ENCODE peak calls at places on chromosomes 3 and 15, in seven cellular contexts. One of them, this sample, is unnamed.

GRCh38 chr15:47484119-47484518 is 233.2 kb upstream of the SEMA6D start:
- DNase-seq in fibroblast of pulmonary artery: peak
- DNase-seq in lung: no peak
- DNase-seq in kidney: no peak
- DNase-seq in cardiac fibroblast: peak
- DNase-seq in AG04449: no peak
- DNase-seq in fibroblast of the aortic adventitia: no peak
- DNase-seq in this sample: no peak

GRCh38 chr15:100686021-100686724 is 83.8 kb downstream of the ASB7 start:
- DNase-seq in fibroblast of pulmonary artery: no peak
- DNase-seq in lung: no peak
- DNase-seq in kidney: no peak
- DNase-seq in cardiac fibroblast: peak
- DNase-seq in AG04449: no peak
- DNase-seq in fibroblast of the aortic adventitia: no peak
- DNase-seq in this sample: no peak

GRCh38 chr3:133121471-133121870 is 83.3 kb downstream of the TMEM108 start:
- DNase-seq in fibroblast of pulmonary artery: no peak
- DNase-seq in lung: no peak
- DNase-seq in kidney: no peak
- DNase-seq in cardiac fibroblast: no peak
- DNase-seq in AG04449: no peak
- DNase-seq in fibroblast of the aortic adventitia: no peak
- DNase-seq in this sample: no peak

GRCh38 chr3:170132335-170132734 is 49.2 kb downstream of the PHC3 start:
- DNase-seq in fibroblast of pulmonary artery: no peak
- DNase-seq in lung: no peak
- DNase-seq in kidney: no peak
- DNase-seq in cardiac fibroblast: peak
- DNase-seq in AG04449: no peak
- DNase-seq in fibroblast of the aortic adventitia: no peak
- DNase-seq in this sample: no peak

GRCh38 chr3:126131881-126132750 is 48.2 kb upstream of the SLC41A3 start:
- DNase-seq in fibroblast of pulmonary artery: no peak
- DNase-seq in lung: no peak
- DNase-seq in kidney: peak
- DNase-seq in cardiac fibroblast: no peak
- DNase-seq in AG04449: no peak
- DNase-seq in fibroblast of the aortic adventitia: no peak
- DNase-seq in this sample: no peak

GRCh38 chr15:74901612-74902063 is 5.0 kb downstream of the FAM219B start:
- DNase-seq in fibroblast of pulmonary artery: peak
- DNase-seq in lung: peak
- DNase-seq in kidney: no peak
- DNase-seq in cardiac fibroblast: peak
- DNase-seq in AG04449: no peak
- DNase-seq in fibroblast of the aortic adventitia: peak
- DNase-seq in this sample: no peak

GRCh38 chr15:57003418-57003817 is 85.0 kb downstream of the TCF12 start:
- DNase-seq in fibroblast of pulmonary artery: peak
- DNase-seq in lung: no peak
- DNase-seq in kidney: no peak
- DNase-seq in cardiac fibroblast: peak
- DNase-seq in AG04449: peak
- DNase-seq in fibroblast of the aortic adventitia: peak
- DNase-seq in this sample: no peak

GRCh38 chr3:146968204-146968651 is 363.1 kb upstream of the PLSCR5 start:
- DNase-seq in fibroblast of pulmonary artery: peak
- DNase-seq in lung: no peak
- DNase-seq in kidney: no peak
- DNase-seq in cardiac fibroblast: peak
- DNase-seq in AG04449: peak
- DNase-seq in fibroblast of the aortic adventitia: peak
- DNase-seq in this sample: peak

GRCh38 chr15:80953001-80953952 is 36.3 kb downstream of the MESD start:
- DNase-seq in fibroblast of pulmonary artery: no peak
- DNase-seq in lung: no peak
- DNase-seq in kidney: peak
- DNase-seq in cardiac fibroblast: peak
- DNase-seq in AG04449: no peak
- DNase-seq in fibroblast of the aortic adventitia: peak
- DNase-seq in this sample: no peak

GRCh38 chr15:80951941-80952340 is 37.7 kb downstream of the MESD start:
- DNase-seq in fibroblast of pulmonary artery: no peak
- DNase-seq in lung: no peak
- DNase-seq in kidney: no peak
- DNase-seq in cardiac fibroblast: peak
- DNase-seq in AG04449: no peak
- DNase-seq in fibroblast of the aortic adventitia: peak
- DNase-seq in this sample: no peak

GRCh38 chr15:80949756-80950155 is 39.9 kb downstream of the MESD start:
- DNase-seq in fibroblast of pulmonary artery: no peak
- DNase-seq in lung: no peak
- DNase-seq in kidney: no peak
- DNase-seq in cardiac fibroblast: peak
- DNase-seq in AG04449: no peak
- DNase-seq in fibroblast of the aortic adventitia: no peak
- DNase-seq in this sample: no peak

GRCh38 chr15:80948651-80949292 is 40.8 kb downstream of the MESD start:
- DNase-seq in fibroblast of pulmonary artery: no peak
- DNase-seq in lung: no peak
- DNase-seq in kidney: no peak
- DNase-seq in cardiac fibroblast: no peak
- DNase-seq in AG04449: no peak
- DNase-seq in fibroblast of the aortic adventitia: no peak
- DNase-seq in this sample: no peak

GRCh38 chr15:80950291-80951078 is 39.1 kb downstream of the MESD start:
- DNase-seq in fibroblast of pulmonary artery: no peak
- DNase-seq in lung: no peak
- DNase-seq in kidney: no peak
- DNase-seq in cardiac fibroblast: peak
- DNase-seq in AG04449: no peak
- DNase-seq in fibroblast of the aortic adventitia: no peak
- DNase-seq in this sample: no peak
- TF ChIP-seq CTCF in fibroblast of pulmonary artery: no peak
- TF ChIP-seq CTCF in lung: no peak
- TF ChIP-seq CTCF in kidney: no peak
- TF ChIP-seq CTCF in cardiac fibroblast: no peak
- TF ChIP-seq CTCF in AG04449: no peak
- TF ChIP-seq CTCF in fibroblast of the aortic adventitia: no peak
- TF ChIP-seq CTCF in this sample: no peak

GRCh38 chr3:149955449-149955848 is 15.2 kb downstream of the PFN2 start:
- DNase-seq in fibroblast of pulmonary artery: no peak
- DNase-seq in lung: no peak
- DNase-seq in kidney: no peak
- DNase-seq in cardiac fibroblast: no peak
- DNase-seq in AG04449: no peak
- DNase-seq in fibroblast of the aortic adventitia: peak
- DNase-seq in this sample: no peak

GRCh38 chr3:149954812-149955211 is 15.9 kb downstream of the PFN2 start:
- DNase-seq in fibroblast of pulmonary artery: no peak
- DNase-seq in lung: no peak
- DNase-seq in kidney: no peak
- DNase-seq in cardiac fibroblast: peak
- DNase-seq in AG04449: no peak
- DNase-seq in fibroblast of the aortic adventitia: no peak
- DNase-seq in this sample: no peak

GRCh38 chr3:149959443-149959842 is 11.3 kb downstream of the PFN2 start:
- DNase-seq in fibroblast of pulmonary artery: no peak
- DNase-seq in lung: no peak
- DNase-seq in kidney: no peak
- DNase-seq in cardiac fibroblast: no peak
- DNase-seq in AG04449: no peak
- DNase-seq in fibroblast of the aortic adventitia: no peak
- DNase-seq in this sample: no peak

GRCh38 chr3:149957352-149958140 is 13.1 kb downstream of the PFN2 start:
- DNase-seq in fibroblast of pulmonary artery: no peak
- DNase-seq in lung: no peak
- DNase-seq in kidney: no peak
- DNase-seq in cardiac fibroblast: no peak
- DNase-seq in AG04449: no peak
- DNase-seq in fibroblast of the aortic adventitia: no peak
- DNase-seq in this sample: no peak

DNA sequence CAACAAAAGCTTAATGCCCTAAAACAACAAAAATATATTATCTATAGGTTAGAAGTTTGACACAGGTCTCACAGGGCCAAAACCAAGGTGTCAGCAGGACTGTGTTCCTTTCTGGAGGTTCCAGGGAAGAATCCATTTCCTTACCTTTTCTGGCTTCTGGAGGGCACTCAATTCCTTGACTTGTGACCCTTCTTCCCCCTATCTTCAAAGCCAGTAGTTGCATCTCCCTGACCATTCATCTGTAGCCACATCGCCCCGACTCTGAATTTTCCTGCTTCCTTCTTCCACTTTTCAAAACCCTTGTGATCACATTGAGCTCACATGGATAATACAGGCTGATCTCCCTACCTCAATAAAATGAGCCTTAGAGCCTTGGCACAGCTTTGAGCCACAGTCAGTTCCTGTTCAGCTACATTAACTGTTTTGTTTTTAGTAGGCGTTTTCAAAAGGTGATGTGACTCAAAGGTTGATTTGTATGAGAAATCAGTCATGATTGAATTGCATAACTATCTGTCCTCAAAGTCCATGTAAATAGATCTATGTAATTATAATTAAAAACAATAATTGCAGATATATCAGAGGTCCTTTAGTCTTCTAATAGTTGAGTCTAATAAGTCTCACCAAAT is 12.4 kb downstream of the PFN2 start:
- DNase-seq in fibroblast of pulmonary artery: no peak
- DNase-seq in lung: no peak
- DNase-seq in kidney: no peak
- DNase-seq in cardiac fibroblast: no peak
- DNase-seq in AG04449: no peak
- DNase-seq in fibroblast of the aortic adventitia: no peak
- DNase-seq in this sample: no peak
- TF ChIP-seq CTCF in fibroblast of pulmonary artery: no peak
- TF ChIP-seq CTCF in lung: no peak
- TF ChIP-seq CTCF in kidney: no peak
- TF ChIP-seq CTCF in cardiac fibroblast: peak
- TF ChIP-seq CTCF in AG04449: no peak
- TF ChIP-seq CTCF in fibroblast of the aortic adventitia: no peak
- TF ChIP-seq CTCF in this sample: peak

GRCh38 chr15:70153948-70154439 is 56.3 kb upstream of the TLE3 start:
- DNase-seq in fibroblast of pulmonary artery: no peak
- DNase-seq in lung: no peak
- DNase-seq in kidney: no peak
- DNase-seq in cardiac fibroblast: no peak
- DNase-seq in AG04449: no peak
- DNase-seq in fibroblast of the aortic adventitia: no peak
- DNase-seq in this sample: no peak
- TF ChIP-seq CTCF in fibroblast of pulmonary artery: no peak
- TF ChIP-seq CTCF in lung: no peak
- TF ChIP-seq CTCF in kidney: no peak
- TF ChIP-seq CTCF in cardiac fibroblast: no peak
- TF ChIP-seq CTCF in AG04449: no peak
- TF ChIP-seq CTCF in fibroblast of the aortic adventitia: no peak
- TF ChIP-seq CTCF in this sample: no peak

GRCh38 chr3:42547401-42547945 is 34.3 kb downstream of the SEC22C start:
- DNase-seq in fibroblast of pulmonary artery: peak
- DNase-seq in lung: peak
- DNase-seq in kidney: peak
- DNase-seq in cardiac fibroblast: peak
- DNase-seq in AG04449: no peak
- DNase-seq in fibroblast of the aortic adventitia: peak
- DNase-seq in this sample: no peak
- TF ChIP-seq CTCF in fibroblast of pulmonary artery: peak
- TF ChIP-seq CTCF in lung: peak
- TF ChIP-seq CTCF in kidney: peak
- TF ChIP-seq CTCF in cardiac fibroblast: peak
- TF ChIP-seq CTCF in AG04449: peak
- TF ChIP-seq CTCF in fibroblast of the aortic adventitia: peak
- TF ChIP-seq CTCF in this sample: peak

GRCh38 chr3:106860182-106860581 is 517.1 kb upstream of the CCDC54 start:
- DNase-seq in fibroblast of pulmonary artery: peak
- DNase-seq in lung: no peak
- DNase-seq in kidney: no peak
- DNase-seq in cardiac fibroblast: no peak
- DNase-seq in AG04449: no peak
- DNase-seq in fibroblast of the aortic adventitia: no peak
- DNase-seq in this sample: no peak

GRCh38 chr3:106862067-106862466 is 515.2 kb upstream of the CCDC54 start:
- DNase-seq in fibroblast of pulmonary artery: peak
- DNase-seq in lung: no peak
- DNase-seq in kidney: no peak
- DNase-seq in cardiac fibroblast: peak
- DNase-seq in AG04449: peak
- DNase-seq in fibroblast of the aortic adventitia: peak
- DNase-seq in this sample: no peak
- TF ChIP-seq CTCF in fibroblast of pulmonary artery: peak
- TF ChIP-seq CTCF in lung: no peak
- TF ChIP-seq CTCF in kidney: no peak
- TF ChIP-seq CTCF in cardiac fibroblast: peak
- TF ChIP-seq CTCF in AG04449: peak
- TF ChIP-seq CTCF in fibroblast of the aortic adventitia: peak
- TF ChIP-seq CTCF in this sample: peak

GRCh38 chr15:42802168-42802567 is 65.2 kb upstream of the CDAN1 start:
- DNase-seq in fibroblast of pulmonary artery: no peak
- DNase-seq in lung: no peak
- DNase-seq in kidney: no peak
- DNase-seq in cardiac fibroblast: no peak
- DNase-seq in AG04449: no peak
- DNase-seq in fibroblast of the aortic adventitia: no peak
- DNase-seq in this sample: no peak

GRCh38 chr15:42800731-42801474 is 64.0 kb upstream of the CDAN1 start:
- DNase-seq in fibroblast of pulmonary artery: no peak
- DNase-seq in lung: no peak
- DNase-seq in kidney: no peak
- DNase-seq in cardiac fibroblast: no peak
- DNase-seq in AG04449: no peak
- DNase-seq in fibroblast of the aortic adventitia: no peak
- DNase-seq in this sample: no peak

GRCh38 chr15:42798802-42799201 is 61.9 kb upstream of the CDAN1 start:
- DNase-seq in fibroblast of pulmonary artery: no peak
- DNase-seq in lung: no peak
- DNase-seq in kidney: no peak
- DNase-seq in cardiac fibroblast: no peak
- DNase-seq in AG04449: no peak
- DNase-seq in fibroblast of the aortic adventitia: no peak
- DNase-seq in this sample: no peak

GRCh38 chr15:42796955-42797779 is 60.2 kb upstream of the CDAN1 start:
- DNase-seq in fibroblast of pulmonary artery: peak
- DNase-seq in lung: no peak
- DNase-seq in kidney: no peak
- DNase-seq in cardiac fibroblast: peak
- DNase-seq in AG04449: no peak
- DNase-seq in fibroblast of the aortic adventitia: peak
- DNase-seq in this sample: no peak
- TF ChIP-seq CTCF in fibroblast of pulmonary artery: peak
- TF ChIP-seq CTCF in lung: no peak
- TF ChIP-seq CTCF in kidney: no peak
- TF ChIP-seq CTCF in cardiac fibroblast: peak
- TF ChIP-seq CTCF in AG04449: no peak
- TF ChIP-seq CTCF in fibroblast of the aortic adventitia: peak
- TF ChIP-seq CTCF in this sample: no peak

DNA sequence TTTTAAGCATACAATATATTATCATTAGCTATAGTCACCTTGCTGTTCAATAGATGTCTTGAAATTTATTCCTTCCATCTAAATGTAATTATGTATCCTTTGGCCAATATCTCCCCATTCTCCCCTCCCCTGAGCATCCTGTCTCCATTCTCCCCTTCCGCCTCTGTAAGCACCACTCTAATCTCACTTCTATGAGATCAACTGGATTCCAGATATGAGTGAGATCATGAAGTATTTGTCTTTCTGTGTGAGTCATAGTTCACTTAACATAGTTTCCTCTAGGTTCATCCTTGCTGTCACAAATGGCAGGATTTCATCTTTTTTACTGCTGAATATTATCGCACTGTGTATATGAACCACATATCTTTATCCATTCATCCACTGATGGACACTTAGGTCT is 148.8 kb upstream of the NDN start:
- DNase-seq in fibroblast of pulmonary artery: no peak
- DNase-seq in lung: no peak
- DNase-seq in kidney: no peak
- DNase-seq in cardiac fibroblast: no peak
- DNase-seq in AG04449: no peak
- DNase-seq in fibroblast of the aortic adventitia: no peak
- DNase-seq in this sample: no peak
- TF ChIP-seq CTCF in fibroblast of pulmonary artery: no peak
- TF ChIP-seq CTCF in lung: no peak
- TF ChIP-seq CTCF in kidney: no peak
- TF ChIP-seq CTCF in cardiac fibroblast: no peak
- TF ChIP-seq CTCF in AG04449: no peak
- TF ChIP-seq CTCF in fibroblast of the aortic adventitia: no peak
- TF ChIP-seq CTCF in this sample: no peak